ENCODE peak calls at places on chromosomes 7 and 10, in four cellular contexts. M is HepG2, X is K562, A is GM12878. P is an unnamed sample.

GRCh38 chr7:127928222-127928621 is 103.0 kb downstream of the LRRC4 start:
- DNase-seq in M (no peak), X (no peak), A (no peak), P (no peak)

GRCh38 chr10:132558516-132559413 is 21.2 kb downstream of the INPP5A start:
- DNase-seq in M (no peak), X (no peak), A (no peak), P (no peak)

GRCh38 chr10:128466831-128467371 is 340.7 kb upstream of the MKI67 start:
- DNase-seq in M (no peak), X (no peak), A (no peak), P (no peak)

GRCh38 chr7:32142649-32143048 is 72.4 kb upstream of the PDE1C start:
- DNase-seq in M (no peak), X (no peak), A (no peak), P (no peak)

GRCh38 chr10:113030453-113030852 is 80.4 kb downstream of the TCF7L2 start:
- DNase-seq in M (no peak), X (no peak), A (no peak), P (no peak)

GRCh38 chr7:98520356-98520932 is 96.6 kb upstream of the NPTX2 start:
- DNase-seq in M (no peak), X (peak), A (no peak), P (peak)

GRCh38 chr7:135653285-135654080 is 8.8 kb upstream of the STMP1 start:
- DNase-seq in M (no peak), X (peak), A (no peak), P (no peak)

GRCh38 chr10:52187521-52188258 is 126.4 kb upstream of the DKK1 start:
- DNase-seq in M (no peak), X (no peak), A (no peak), P (no peak)

GRCh38 chr7:151062399-151063211 is 3.2 kb downstream of the SLC4A2 start:
- DNase-seq in M (peak), X (peak), A (no peak), P (peak)

GRCh38 chr7:87231715-87232114 is 12.2 kb upstream of the TMEM243 start:
- DNase-seq in M (no peak), X (no peak), A (no peak), P (no peak)

GRCh38 chr10:50648089-50648934 is 24.6 kb upstream of the SGMS1 start:
- DNase-seq in M (no peak), X (no peak), A (peak), P (no peak)

GRCh38 chr7:26958834-26959233 is 94.4 kb upstream of the SKAP2 start:
- DNase-seq in M (peak), X (no peak), A (no peak), P (no peak)

GRCh38 chr7:99543916-99544315 is 8.0 kb downstream of the FAM200A start:
- DNase-seq in M (no peak), X (no peak), A (no peak), P (no peak)

GRCh38 chr10:44950326-44951225 is 9.0 kb upstream of the RASSF4 start:
- DNase-seq in M (no peak), X (no peak), A (no peak), P (no peak)

DNA sequence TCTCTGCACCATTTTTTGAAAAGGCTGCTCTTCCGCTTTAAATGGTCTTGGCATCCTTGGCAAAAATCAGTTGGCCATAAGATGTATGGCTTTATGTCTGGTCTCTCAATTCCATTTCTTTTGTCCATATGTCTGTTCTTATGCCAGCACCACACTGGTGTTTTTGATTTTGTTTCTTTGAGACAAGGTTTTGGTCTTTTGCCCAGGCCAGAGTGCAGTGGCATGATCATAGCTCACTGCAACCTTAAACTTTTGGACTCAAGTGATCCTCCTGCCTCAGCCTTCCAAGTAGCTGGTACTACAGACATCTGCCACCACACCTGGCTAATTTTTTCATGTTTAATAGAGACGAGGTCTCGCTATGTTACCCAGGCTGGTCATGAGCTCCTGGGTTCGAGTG is 48.5 kb downstream of the ANLN start:
- DNase-seq in M (no peak), X (no peak), A (no peak), P (no peak)
- TF ChIP-seq FOXK2 in M (no peak), X (no peak), A (no peak), P (no peak)

GRCh38 chr10:8412541-8412940 is 358.1 kb downstream of the GATA3 start:
- DNase-seq in M (no peak), X (no peak), A (no peak), P (no peak)

GRCh38 chr10:8418631-8419030 is 364.1 kb downstream of the GATA3 start:
- DNase-seq in M (no peak), X (no peak), A (no peak), P (no peak)

GRCh38 chr10:8416755-8417154 is 362.3 kb downstream of the GATA3 start:
- DNase-seq in M (no peak), X (no peak), A (no peak), P (no peak)

GRCh38 chr10:8417631-8418030 is 363.1 kb downstream of the GATA3 start:
- DNase-seq in M (no peak), X (no peak), A (no peak), P (no peak)

DNA sequence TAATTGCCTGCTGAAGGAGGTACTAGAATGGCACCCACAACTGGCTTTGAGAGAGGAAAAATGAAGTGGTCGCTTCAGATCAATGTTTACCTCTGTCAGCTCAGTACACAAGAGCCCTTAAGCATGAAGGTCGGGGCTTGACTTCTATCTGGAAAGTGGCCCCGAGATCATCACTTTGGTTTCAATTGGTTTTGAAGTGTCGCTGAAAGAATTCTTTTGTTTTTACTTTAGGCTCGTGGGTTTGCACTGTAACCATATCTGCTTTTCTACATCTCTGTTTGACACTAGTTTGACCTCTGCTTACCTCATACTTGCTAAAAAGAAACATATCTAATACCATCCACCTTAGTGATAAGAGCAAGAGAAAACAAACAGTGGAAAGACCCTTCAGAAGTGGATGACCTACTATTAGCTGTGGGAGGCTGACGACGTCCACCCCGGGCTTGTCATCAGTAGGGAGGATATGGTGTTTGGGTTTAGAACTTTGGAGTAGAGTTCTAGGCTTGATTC is 361.8 kb downstream of the GATA3 start:
- DNase-seq in M (no peak), X (no peak), A (no peak), P (no peak)
- TF ChIP-seq BHLHE40 in M (no peak), X (no peak), A (no peak), P (no peak)

GRCh38 chr10:3350205-3350604 is 177.6 kb upstream of the PITRM1 start:
- DNase-seq in M (no peak), X (no peak), A (no peak), P (no peak)
- TF ChIP-seq FOXK2 in M (no peak), X (no peak), A (no peak), P (no peak)

GRCh38 chr7:108598858-108599257 is 29.2 kb downstream of the DNAJB9 start:
- DNase-seq in M (no peak), X (no peak), A (no peak), P (no peak)
- TF ChIP-seq BHLHE40 in M (no peak), X (no peak), A (no peak), P (no peak)

DNA sequence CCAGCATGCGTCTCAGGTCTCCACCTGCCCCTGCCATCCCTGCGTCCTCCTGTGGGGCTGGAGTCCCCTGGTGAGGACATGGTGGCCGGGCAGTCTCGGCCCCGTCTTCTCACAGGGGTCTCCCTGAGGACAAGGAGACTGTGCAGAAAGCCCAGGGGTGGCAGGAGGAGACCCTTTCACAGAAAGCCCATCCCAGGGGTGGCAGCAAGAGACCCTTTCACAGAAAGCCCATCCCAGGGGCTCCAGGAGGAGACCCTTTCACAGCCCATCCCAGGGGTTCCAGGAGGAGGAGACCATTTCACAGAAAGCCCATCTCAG is 14.8 kb upstream of the CHST12 start:
- DNase-seq in M (no peak), X (no peak), A (no peak), P (no peak)
- TF ChIP-seq FOXK2 in M (no peak), X (no peak), A (no peak), P (no peak)

GRCh38 chr7:54615-55014 is 137.8 kb upstream of the FAM20C start:
- DNase-seq in M (no peak), X (no peak), A (no peak), P (no peak)

GRCh38 chr7:57876-58275 is 134.5 kb upstream of the FAM20C start:
- DNase-seq in M (no peak), X (no peak), A (no peak), P (no peak)

GRCh38 chr7:55690-56248 is 136.6 kb upstream of the FAM20C start:
- DNase-seq in M (no peak), X (peak), A (no peak), P (no peak)

GRCh38 chr7:57071-57470 is 135.3 kb upstream of the FAM20C start:
- DNase-seq in M (no peak), X (no peak), A (no peak), P (no peak)

DNA sequence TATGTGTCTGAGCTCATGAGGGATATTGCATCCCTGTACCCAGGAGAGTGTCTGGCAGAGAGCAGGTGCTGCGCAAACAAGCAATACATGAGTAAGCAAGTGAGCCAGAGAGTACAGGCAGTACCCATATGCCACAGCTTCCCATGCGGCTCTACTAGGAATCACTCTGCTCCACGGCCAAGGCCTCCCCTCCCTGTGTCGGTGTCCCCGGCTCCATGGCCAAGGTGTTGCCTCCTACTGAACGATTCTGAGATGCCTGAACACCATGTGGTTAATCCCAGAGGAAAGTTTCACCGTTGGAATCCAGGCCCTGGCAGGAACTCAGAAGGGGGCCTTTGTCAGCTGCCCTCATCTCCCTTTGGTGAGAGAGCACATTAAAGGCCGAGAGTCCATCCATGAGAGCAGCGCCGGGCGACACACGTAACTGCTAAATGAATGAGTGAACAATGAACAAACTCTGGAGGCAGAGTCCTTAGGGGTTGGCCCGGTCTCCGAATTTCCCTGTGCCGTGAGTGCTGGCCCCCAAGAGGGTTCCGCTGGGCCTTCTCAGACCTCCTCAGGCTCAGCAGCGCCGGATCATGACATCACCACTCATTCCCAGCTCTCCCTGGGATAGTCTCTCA is 136.0 kb upstream of the FAM20C start:
- DNase-seq in M (no peak), X (no peak), A (no peak), P (no peak)
- TF ChIP-seq BHLHE40 in M (no peak), X (no peak), A (no peak), P (no peak)

GRCh38 chr10:129768437-129769355 is 195.4 kb downstream of the EBF3 start:
- DNase-seq in M (no peak), X (no peak), A (no peak), P (no peak)
- TF ChIP-seq FOXK2 in M (no peak), X (no peak), A (no peak), P (no peak)

DNA sequence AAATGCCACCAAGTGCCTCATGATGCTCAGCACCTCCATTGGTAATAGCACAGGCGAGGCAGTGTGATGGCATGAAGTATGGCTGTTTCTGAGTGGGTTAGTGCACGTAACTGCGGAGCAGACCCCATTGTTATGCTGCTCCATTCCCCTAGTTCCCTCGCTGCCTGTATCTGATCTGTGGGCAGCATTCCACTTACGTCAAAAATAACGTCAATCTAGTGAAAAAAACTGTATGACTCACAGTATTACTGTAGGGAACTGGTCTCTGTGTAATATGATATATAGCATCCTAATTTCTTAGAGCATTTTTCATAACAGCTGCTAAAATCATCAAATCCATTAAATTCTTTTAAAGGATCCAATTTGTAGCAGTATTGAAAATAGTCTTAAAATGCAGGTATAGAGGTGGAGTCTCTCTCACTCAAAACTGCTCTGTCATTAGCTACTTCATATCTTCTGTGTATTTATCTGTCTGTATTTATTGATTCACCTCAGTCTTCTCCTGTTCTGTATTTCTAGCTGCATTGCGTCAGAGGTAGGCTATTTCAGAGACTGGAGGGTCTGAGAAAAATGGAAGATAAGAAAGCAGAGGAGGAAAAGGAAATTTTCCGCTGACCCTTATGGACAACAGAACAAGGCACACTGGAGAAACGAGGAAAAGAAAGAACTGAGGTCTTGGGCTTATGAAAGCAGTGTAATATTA is 60.0 kb downstream of the PON1 start:
- DNase-seq in M (no peak), X (no peak), A (no peak), P (no peak)
- TF ChIP-seq BHLHE40 in M (no peak), X (no peak), A (no peak), P (no peak)

DNA sequence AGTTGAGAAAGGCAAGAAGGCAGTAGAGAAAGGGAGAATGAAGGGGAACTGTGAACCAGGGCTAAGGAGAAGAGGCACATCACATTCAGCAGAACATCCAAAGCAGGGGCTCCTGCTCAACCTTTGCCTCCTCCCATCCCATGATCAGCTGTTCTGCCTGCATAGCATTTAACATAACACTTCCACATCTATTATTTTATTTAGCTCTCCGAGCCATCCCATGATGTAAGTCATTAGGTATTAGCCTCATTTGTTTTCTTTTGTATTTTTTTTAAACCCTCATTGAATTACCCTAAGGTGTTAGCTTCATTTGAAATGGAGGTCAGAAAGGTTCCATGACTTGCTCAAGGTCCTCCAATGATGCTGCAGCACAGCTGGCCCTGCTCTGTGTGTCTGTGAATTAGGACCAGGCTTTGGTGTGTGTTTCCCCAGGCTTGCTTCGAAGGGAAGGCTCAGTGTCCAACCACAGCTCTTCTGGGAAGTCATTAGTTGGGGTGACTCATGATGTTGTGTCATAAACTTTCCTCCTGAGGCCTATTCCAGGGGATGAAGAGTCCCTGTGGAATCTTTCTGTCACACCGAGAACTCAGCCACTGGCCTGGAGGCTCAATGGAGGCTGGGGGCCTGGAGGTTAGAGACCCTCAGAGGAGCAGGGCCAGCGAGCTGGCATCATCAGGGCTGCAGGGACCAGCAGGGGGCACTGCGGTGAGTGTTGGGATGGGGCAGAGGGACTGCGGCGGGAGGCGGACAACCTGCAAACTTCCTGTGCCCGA is 16.5 kb downstream of the NPFFR1 start:
- DNase-seq in M (no peak), X (peak), A (no peak), P (peak)
- TF ChIP-seq FOXK2 in M (no peak), X (no peak), A (no peak), P (no peak)